ENCODE peak calls at places on chromosomes 6 and 20, in ten cellular contexts. J is breast epithelium; D is uterus; Z is endodermal cell; W is OCI-LY7; H is CD8-positive, alpha-beta T cell; A is testis; O is neural progenitor cell; E is PC-3; P is brain microvascular endothelial cell. U is an unnamed sample.

GRCh38 chr6:130447374-130447773 is 81.6 kb downstream of the TMEM200A start:
- DNase-seq in P (no peak), W (no peak), J (no peak), Z (no peak), A (no peak), D (no peak), H (no peak), O (no peak), E (no peak), U (no peak)

GRCh38 chr6:11258260-11259237 is 26.1 kb upstream of the NEDD9 start:
- DNase-seq in J (no peak), P (no peak), Z (peak; percentile 75), H (peak; percentile 46), E (no peak), W (no peak), O (no peak), D (no peak), A (no peak), U (no peak)

GRCh38 chr6:160462551-160463109 is 114.5 kb downstream of the SLC22A3 start:
- DNase-seq in W (peak; percentile 2), A (no peak), P (peak; percentile 79), Z (no peak), E (peak; percentile 85), J (no peak), O (no peak), H (peak; percentile 67), D (no peak), U (peak; percentile 87)

GRCh38 chr20:17657079-17657825 is 24.8 kb downstream of the RRBP1 start:
- DNase-seq in E (no peak), H (no peak), J (no peak), W (no peak), P (no peak), Z (no peak), A (peak; percentile 51), O (no peak), D (peak; percentile 7), U (no peak)

GRCh38 chr20:25057234-25058050 is 497 bp downstream of the ACSS1 start:
- DNase-seq in J (peak; percentile 59), W (no peak), E (peak; percentile 56), A (peak; percentile 74), D (peak; percentile 65), O (peak; percentile 71), P (no peak), Z (peak; percentile 77), H (peak; percentile 81), U (peak; percentile 50)

GRCh38 chr20:56001890-56002289 is 3.4 kb downstream of the CBLN4 start:
- DNase-seq in P (no peak), H (no peak), O (no peak), J (no peak), E (no peak), W (no peak), D (no peak), A (no peak), Z (no peak), U (no peak)

GRCh38 chr20:3970016-3970415 is 45.3 kb downstream of the RNF24 start:
- DNase-seq in E (no peak), P (no peak), J (no peak), D (no peak), W (no peak), O (no peak), A (no peak), H (no peak), Z (no peak), U (no peak)

GRCh38 chr20:25237610-25238318 is 10.1 kb upstream of the PYGB start:
- DNase-seq in J (no peak), Z (no peak), D (peak; percentile 50), P (peak; percentile 99), A (no peak), H (no peak), O (no peak), E (peak; percentile 100), W (no peak), U (no peak)

GRCh38 chr6:45116714-45117410 is 211.3 kb upstream of the RUNX2 start:
- DNase-seq in E (peak; percentile 53), A (no peak), H (no peak), J (no peak), P (peak; percentile 60), O (no peak), Z (no peak), W (no peak), D (no peak), U (peak; percentile 74)

GRCh38 chr20:22232473-22232872 is 351.9 kb downstream of the FOXA2 start:
- DNase-seq in O (no peak), H (no peak), D (no peak), E (no peak), J (no peak), P (no peak), Z (no peak), A (no peak), W (peak; percentile 28), U (no peak)

GRCh38 chr6:73262701-73263569 is at the start of gene KHDC1:
- DNase-seq in P (peak; percentile 34), H (peak; percentile 63), J (no peak), D (peak; percentile 20), E (peak; percentile 13), O (peak; percentile 73), Z (peak; percentile 88), A (peak; percentile 62), W (peak; percentile 86), U (peak; percentile 86)

GRCh38 chr6:120681204-120681603 is 653.1 kb downstream of the TBC1D32 start:
- DNase-seq in O (no peak), A (no peak), D (no peak), J (no peak), Z (no peak), E (no peak), H (no peak), P (no peak), W (no peak), U (peak; percentile 1)

GRCh38 chr20:54622338-54623280 is 147.2 kb downstream of the DOK5 start:
- DNase-seq in E (no peak), D (no peak), W (no peak), A (no peak), H (no peak), P (peak; percentile 4), Z (no peak), O (no peak), J (no peak), U (no peak)

GRCh38 chr6:55758156-55758942 is 117.0 kb downstream of the BMP5 start:
- DNase-seq in J (no peak), D (no peak), H (no peak), Z (no peak), E (peak; percentile 97), A (no peak), W (no peak), P (peak; percentile 63), O (no peak), U (peak; percentile 76)

GRCh38 chr6:40774932-40775331 is 187.8 kb upstream of the LRFN2 start:
- DNase-seq in J (no peak), H (no peak), A (no peak), D (no peak), Z (no peak), W (peak; percentile 5), P (no peak), O (no peak), E (no peak), U (no peak)

GRCh38 chr6:43911625-43912577 is 141.9 kb downstream of the VEGFA start:
- DNase-seq in H (no peak), O (no peak), W (no peak), Z (peak; percentile 73), P (no peak), E (no peak), D (no peak), J (no peak), A (no peak), U (no peak)
- H3K36me3 ChIP-seq in H (no peaks in the 10 kb centered on the region), O (no peaks in the 10 kb centered on the region), W (no peaks in the 10 kb centered on the region), Z (no peaks in the 10 kb centered on the region), P (no peaks in the 10 kb centered on the region), E (no peaks in the 10 kb centered on the region), D (no peaks in the 10 kb centered on the region), J (no peaks in the 10 kb centered on the region), A (no peaks in the 10 kb centered on the region), U (no peaks in the 10 kb centered on the region)

DNA sequence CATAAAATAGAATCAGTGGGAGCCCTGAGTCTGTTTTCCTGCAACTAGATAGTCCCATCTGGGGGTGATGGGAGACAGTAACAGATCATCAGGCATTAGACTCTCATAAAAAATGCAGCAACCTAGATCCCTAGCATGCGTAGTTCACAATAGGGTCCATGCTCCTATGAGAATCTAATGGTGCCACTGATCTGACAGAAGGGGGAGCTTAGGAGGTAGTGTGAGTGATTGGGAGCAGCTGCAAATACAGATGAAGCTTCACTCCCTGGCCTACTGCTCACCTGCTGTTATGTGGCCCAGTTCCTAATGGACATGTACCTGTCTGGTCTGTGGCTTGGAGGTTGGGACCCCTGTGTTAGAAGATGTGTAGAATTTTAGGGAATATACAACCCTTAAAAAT is 904.5 kb upstream of the EPHA7 start:
- DNase-seq in W (no peak), E (peak; percentile 17), A (peak; percentile 24), Z (peak; percentile 62), P (no peak), D (no peak), J (no peak), H (no peak), O (peak; percentile 29), U (peak; percentile 13)
- TF ChIP-seq CTCF in W (peak; percentile 42), E (peak; percentile 35), A (no peak), Z (peak; percentile 61), P (no peak), D (no peak), J (no peak), H (no peak), O (peak; percentile 38), U (no peak)

DNA sequence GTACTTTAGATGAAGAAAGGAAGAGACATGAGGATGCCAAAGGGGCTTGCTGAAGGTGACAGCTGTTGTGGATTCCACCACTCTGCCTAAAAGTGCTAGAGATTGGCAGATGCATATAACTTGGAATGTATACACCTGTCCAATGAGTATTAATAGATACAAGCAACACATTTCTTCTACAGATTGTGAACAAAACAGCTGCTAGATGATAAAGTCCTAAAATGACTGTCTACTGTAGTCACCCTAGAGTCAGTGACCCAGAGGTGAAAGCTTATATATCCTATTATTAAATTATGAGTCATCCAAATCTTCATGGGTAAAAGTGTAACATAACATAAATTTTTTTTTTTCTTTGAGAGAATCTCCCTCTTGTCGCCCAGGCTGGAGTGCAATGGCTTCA is 5.2 kb downstream of the RNF217 start:
- DNase-seq in A (no peak), Z (no peak), P (no peak), J (no peak), H (no peak), D (no peak), O (no peak), W (no peak), E (peak; percentile 61), U (no peak)
- H3K36me3 ChIP-seq in A (no peaks in the 10 kb centered on the region), Z (no peaks in the 10 kb centered on the region), P (peaks cover 14% of the 10 kb centered on the region), J (no peaks in the 10 kb centered on the region), H (no peaks in the 10 kb centered on the region), D (no peaks in the 10 kb centered on the region), O (no peaks in the 10 kb centered on the region), W (no peaks in the 10 kb centered on the region), E (no peaks in the 10 kb centered on the region), U (no peaks in the 10 kb centered on the region)

DNA sequence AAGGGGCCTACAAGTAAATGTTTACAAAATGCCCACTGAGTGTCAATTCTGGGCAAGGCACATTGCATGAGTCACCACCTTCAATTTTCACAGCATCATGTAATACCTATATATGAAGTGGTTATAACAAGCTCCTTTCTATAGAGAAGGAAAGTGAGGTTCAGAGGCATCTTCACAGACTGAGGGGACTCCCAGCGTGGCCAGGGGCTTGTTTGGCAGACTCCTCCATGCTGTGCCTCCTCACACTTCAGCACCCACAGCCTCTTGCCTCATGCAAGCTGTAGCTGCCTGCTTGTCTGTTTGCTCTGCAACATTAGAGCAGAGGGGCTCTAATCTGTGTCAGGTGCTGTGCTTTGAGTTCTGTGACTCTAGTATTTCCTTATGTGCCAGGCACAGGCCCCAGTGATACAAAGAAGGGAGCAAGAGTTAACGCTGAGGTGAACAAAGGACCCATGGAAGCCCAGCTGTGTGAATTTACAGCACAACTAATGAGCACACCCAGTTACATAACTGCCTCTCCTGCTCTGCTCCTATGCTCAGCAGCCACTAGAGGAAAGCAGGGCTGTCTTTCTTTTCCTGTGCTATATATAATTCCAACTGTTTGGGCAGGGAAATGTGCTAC is 72.3 kb downstream of the ZHX3 start:
- DNase-seq in O (peak; percentile 87), P (no peak), E (no peak), H (no peak), A (no peak), W (no peak), J (no peak), D (peak; percentile 45), Z (peak; percentile 65), U (peak; percentile 54)
- TF ChIP-seq CTCF in O (peak; percentile 18), P (peak; percentile 32), E (no peak), H (no peak), A (no peak), W (no peak), J (no peak), D (peak; percentile 33), Z (no peak), U (no peak)